ENCODE peak calls at places on chromosome 15, in ten cellular contexts. T is adrenal gland, Z is cardiac muscle cell, B is OCI-LY7, D is tibial artery, P is heart right ventricle, R is heart left ventricle, O is lower lobe of right lung, S is stomach, U is colonic mucosa. C is an unnamed sample. For H3K4me1, the result is how much of the 10 kb centered on the place peaks cover.

GRCh38 chr15:99708563-99708962 is 24.7 kb downstream of the LYSMD4 start:
- DNase-seq in D (peak), S (peak), Z (no peak), O (peak), T (peak), U (peak), R (peak), P (peak), B (no peak), C (no peak)

GRCh38 chr15:58526647-58527192 is 94.9 kb downstream of the LIPC start:
- DNase-seq in S (no peak), T (no peak), P (no peak), D (no peak), R (no peak), U (no peak), O (no peak), B (no peak), Z (no peak), C (no peak)

GRCh38 chr15:28998511-28998910 is 112.7 kb downstream of the APBA2 start:
- DNase-seq in O (no peak), P (no peak), D (no peak), T (no peak), S (no peak), B (no peak), U (no peak), R (no peak), Z (no peak), C (peak)

GRCh38 chr15:64251121-64251520 is 88.3 kb upstream of the PPIB start:
- DNase-seq in P (no peak), U (no peak), Z (no peak), D (no peak), O (no peak), R (no peak), B (no peak), S (no peak), T (no peak), C (no peak)

GRCh38 chr15:77985931-77986480 is 91.5 kb downstream of the TBC1D2B start:
- DNase-seq in P (no peak), S (no peak), U (no peak), R (no peak), O (no peak), T (no peak), B (no peak), Z (no peak), D (peak), C (no peak)

GRCh38 chr15:48396020-48396419 is 64.8 kb downstream of the DUT start:
- DNase-seq in O (no peak), Z (peak), S (no peak), D (no peak), P (no peak), T (no peak), R (no peak), B (no peak), U (no peak), C (no peak)

GRCh38 chr15:99410477-99410876 is 155.3 kb upstream of the MEF2A start:
- DNase-seq in R (no peak), P (no peak), U (no peak), S (no peak), O (no peak), Z (no peak), T (no peak), D (no peak), B (no peak), C (no peak)

GRCh38 chr15:49495993-49496747 is 73.1 kb downstream of the FGF7 start:
- DNase-seq in O (no peak), R (no peak), U (no peak), P (no peak), Z (no peak), B (no peak), D (no peak), S (no peak), T (no peak), C (no peak)

GRCh38 chr15:86915811-86916331 is 836.2 kb downstream of the AGBL1 start:
- DNase-seq in U (no peak), Z (peak), P (no peak), S (no peak), B (peak), T (peak), D (no peak), O (no peak), R (peak), C (peak)

GRCh38 chr15:79090487-79091203 is at the start of gene RASGRF1:
- DNase-seq in U (peak), R (no peak), P (no peak), Z (peak), O (no peak), T (no peak), B (no peak), S (no peak), D (peak), C (no peak)

GRCh38 chr15:42233107-42233506 is 25.0 kb upstream of the VPS39 start:
- DNase-seq in T (no peak), O (no peak), S (no peak), D (no peak), B (no peak), U (no peak), R (no peak), Z (no peak), P (no peak), C (no peak)

GRCh38 chr15:61032600-61033286 is 196.4 kb downstream of the RORA start:
- DNase-seq in R (no peak), T (no peak), B (no peak), Z (no peak), D (no peak), O (no peak), S (peak), P (no peak), U (peak), C (no peak)

GRCh38 chr15:64912926-64913325 is 1.2 kb downstream of the ANKDD1A start:
- DNase-seq in U (no peak), S (no peak), T (no peak), D (no peak), Z (no peak), B (no peak), O (no peak), P (no peak), R (no peak), C (no peak)

GRCh38 chr15:51869074-51869425 is 39.6 kb downstream of the TMOD3 start:
- DNase-seq in B (no peak), R (no peak), S (no peak), U (peak), Z (no peak), D (no peak), P (no peak), T (peak), O (no peak), C (no peak)

GRCh38 chr15:95957854-95958253 is 372.6 kb upstream of the NR2F2 start:
- DNase-seq in D (no peak), S (no peak), R (no peak), T (no peak), Z (no peak), U (no peak), O (no peak), B (no peak), P (no peak), C (no peak)

GRCh38 chr15:62853114-62853832 is 189.3 kb upstream of the TPM1 start:
- DNase-seq in B (no peak), S (no peak), Z (no peak), P (no peak), D (no peak), T (peak), O (no peak), R (no peak), U (no peak), C (no peak)

GRCh38 chr15:33810083-33810595 is 158.2 kb upstream of the CHRM5 start:
- DNase-seq in O (no peak), R (no peak), P (no peak), S (no peak), U (no peak), Z (no peak), D (no peak), B (no peak), T (no peak), C (no peak)

GRCh38 chr15:97461212-97461611 is 499.3 kb upstream of the ARRDC4 start:
- DNase-seq in S (no peak), P (no peak), O (no peak), U (no peak), Z (no peak), R (no peak), B (no peak), T (no peak), D (no peak), C (no peak)

GRCh38 chr15:78024141-78024567 is 53.4 kb downstream of the TBC1D2B start:
- DNase-seq in O (no peak), S (no peak), U (no peak), P (peak), D (peak), R (peak), T (no peak), B (no peak), Z (no peak), C (no peak)

GRCh38 chr15:61112231-61112630 is 116.9 kb downstream of the RORA start:
- DNase-seq in O (no peak), T (no peak), B (no peak), D (no peak), R (no peak), P (no peak), S (no peak), U (no peak), Z (peak), C (no peak)

GRCh38 chr15:28983432-28984311 is 97.9 kb downstream of the APBA2 start:
- DNase-seq in S (no peak), R (no peak), U (no peak), Z (no peak), T (no peak), D (no peak), B (peak), O (no peak), P (no peak), C (no peak)

GRCh38 chr15:62786123-62786825 is 256.3 kb upstream of the TPM1 start:
- DNase-seq in D (no peak), T (no peak), U (no peak), S (no peak), R (no peak), Z (no peak), B (no peak), P (no peak), O (no peak), C (no peak)

GRCh38 chr15:69798481-69799315 is 299.0 kb downstream of the TLE3 start:
- DNase-seq in U (no peak), B (no peak), D (peak), S (peak), O (no peak), T (no peak), Z (no peak), P (no peak), R (no peak), C (no peak)

GRCh38 chr15:36678308-36678707 is 98.9 kb downstream of the CDIN1 start:
- DNase-seq in R (no peak), B (no peak), Z (no peak), P (no peak), O (no peak), S (no peak), T (no peak), D (no peak), U (no peak), C (no peak)

GRCh38 chr15:60917469-60918130 is 311.5 kb downstream of the RORA start:
- DNase-seq in Z (no peak), O (no peak), T (peak), R (peak), U (peak), D (peak), S (peak), B (no peak), P (peak), C (no peak)

GRCh38 chr15:29698030-29698701 is 124.1 kb downstream of the TJP1 start:
- DNase-seq in D (no peak), O (no peak), U (no peak), B (no peak), T (no peak), S (no peak), P (no peak), R (no peak), Z (no peak), C (peak)

GRCh38 chr15:78208341-78208844 is 26.0 kb downstream of the ACSBG1 start:
- DNase-seq in B (no peak), D (no peak), T (no peak), O (no peak), R (no peak), U (no peak), S (peak), Z (no peak), P (no peak), C (no peak)

GRCh38 chr15:29570931-29571727 is 251.1 kb downstream of the TJP1 start:
- DNase-seq in U (peak), O (no peak), D (no peak), R (no peak), Z (peak), S (no peak), B (no peak), T (no peak), P (no peak), C (peak)

GRCh38 chr15:68601206-68602197 is 22.7 kb downstream of the CORO2B start:
- DNase-seq in T (no peak), D (no peak), U (no peak), S (no peak), B (no peak), Z (no peak), R (peak), O (no peak), P (no peak), C (no peak)

GRCh38 chr15:68598171-68599152 is 19.7 kb downstream of the CORO2B start:
- DNase-seq in B (no peak), T (no peak), R (peak), O (no peak), S (no peak), D (no peak), U (no peak), Z (peak), P (no peak), C (no peak)

GRCh38 chr15:68597581-68597980 is 18.8 kb downstream of the CORO2B start:
- DNase-seq in S (no peak), U (no peak), T (no peak), O (no peak), B (no peak), R (peak), D (no peak), Z (no peak), P (no peak), C (no peak)

GRCh38 chr15:68599560-68600071 is 20.8 kb downstream of the CORO2B start:
- DNase-seq in U (no peak), B (peak), D (no peak), O (no peak), T (peak), P (no peak), Z (peak), S (no peak), R (peak), C (no peak)

DNA sequence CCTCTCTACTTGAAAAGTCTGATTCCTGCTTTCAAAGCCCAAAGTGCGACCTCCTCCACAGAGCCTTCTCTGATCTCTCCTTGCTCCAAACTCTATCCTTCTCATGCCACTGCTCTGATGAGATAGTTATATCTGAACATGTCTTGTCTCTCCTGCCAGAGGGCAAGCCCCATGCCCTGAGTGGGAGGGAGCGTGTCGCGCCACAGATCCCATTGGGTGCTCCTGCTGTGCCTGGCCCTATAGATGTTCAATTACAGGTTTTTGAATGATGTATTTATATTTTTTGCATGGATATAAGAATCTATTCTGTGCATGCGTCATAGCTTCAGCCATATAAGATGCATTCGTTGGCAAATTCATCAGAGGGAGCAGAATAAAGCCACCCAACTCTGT is 20.4 kb downstream of the CORO2B start:
- DNase-seq in T (no peak), Z (no peak), U (no peak), R (no peak), O (no peak), D (no peak), S (no peak), P (no peak), B (no peak), C (no peak)
- H3K4me1 ChIP-seq in T (under half), Z (under half), U (under half), R (under half), O (under half), D (under half), S (under half), P (half or more), B (under half), C (under half)

DNA sequence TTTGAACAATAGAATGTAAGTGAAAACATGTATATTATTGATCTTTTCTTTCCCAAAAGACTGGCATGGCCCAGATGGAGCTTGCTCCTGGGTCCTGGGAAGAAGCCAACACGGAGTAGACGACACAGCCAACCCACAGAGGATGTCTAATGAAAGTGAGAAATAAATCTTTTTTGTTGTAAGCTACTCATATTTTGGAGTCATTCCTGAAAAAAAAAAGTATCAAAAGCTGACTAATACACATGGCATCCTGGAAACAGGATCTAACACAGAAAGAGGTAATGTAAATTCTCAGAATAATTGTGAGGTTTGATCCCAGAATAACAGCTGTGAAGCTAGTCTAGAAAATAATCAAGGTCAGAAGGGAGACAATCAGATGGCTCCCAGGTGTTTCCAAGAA is 12.6 kb upstream of the FRMD5 start:
- DNase-seq in D (no peak), R (no peak), T (peak), P (no peak), S (no peak), U (no peak), O (no peak), Z (no peak), B (no peak), C (no peak)
- H3K4me3 ChIP-seq in D (no peak), R (no peak), T (no peak), P (no peak), S (no peak), U (no peak), O (no peak), Z (no peak), B (no peak), C (no peak)

GRCh38 chr15:25667829-25668228 is 195.3 kb downstream of the ATP10A start:
- DNase-seq in Z (no peak), O (no peak), T (no peak), U (no peak), R (no peak), B (no peak), D (no peak), P (no peak), S (no peak), C (no peak)

GRCh38 chr15:25668236-25668635 is 194.9 kb downstream of the ATP10A start:
- DNase-seq in O (no peak), P (no peak), U (no peak), D (no peak), B (no peak), S (no peak), T (no peak), R (no peak), Z (no peak), C (no peak)

GRCh38 chr15:25671132-25671531 is 192.0 kb downstream of the ATP10A start:
- DNase-seq in U (no peak), B (no peak), T (no peak), P (no peak), S (no peak), R (no peak), D (peak), Z (peak), O (no peak), C (no peak)

GRCh38 chr15:25668901-25669300 is 194.2 kb downstream of the ATP10A start:
- DNase-seq in T (no peak), P (no peak), D (no peak), S (no peak), Z (no peak), O (no peak), U (no peak), R (no peak), B (no peak), C (no peak)

DNA sequence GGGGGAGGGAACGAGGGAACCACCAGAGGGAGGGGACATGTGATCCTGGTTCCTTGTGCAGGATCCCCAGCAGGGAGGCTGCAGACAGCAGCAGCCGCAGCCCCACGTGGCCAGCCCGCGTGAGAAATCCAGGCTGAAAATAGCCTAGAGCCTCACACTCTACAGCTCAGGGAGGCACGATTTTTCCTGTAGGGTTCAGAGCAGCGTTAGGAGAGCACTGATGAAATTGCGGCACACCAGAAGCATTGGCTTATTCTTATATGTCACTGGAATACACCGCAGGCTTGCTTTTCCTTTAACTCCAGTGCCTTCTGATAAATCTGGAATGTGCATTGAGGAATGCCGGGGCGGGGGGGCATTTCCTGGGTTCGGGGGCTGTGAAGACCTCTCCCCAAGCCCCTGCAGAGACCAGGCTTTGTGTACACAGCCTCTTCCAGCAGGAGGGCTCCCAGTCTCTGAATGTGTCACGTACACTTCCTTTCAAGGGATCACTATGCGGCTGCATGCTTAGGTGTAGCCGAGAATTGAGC is 193.0 kb downstream of the ATP10A start:
- DNase-seq in O (no peak), T (peak), B (no peak), U (peak), P (peak), D (peak), S (no peak), R (peak), Z (peak), C (no peak)
- TF ChIP-seq CTCF in O (no peak), T (no peak), B (no peak), U (no peak), P (no peak), D (peak), S (no peak), R (peak), Z (no peak), C (no peak)

GRCh38 chr15:44719293-44719999 is 8.1 kb downstream of the B2M start:
- DNase-seq in S (no peak), D (no peak), B (peak), U (peak), Z (no peak), R (no peak), T (no peak), P (no peak), O (no peak), C (no peak)

GRCh38 chr15:44718180-44718926 is 7.0 kb downstream of the B2M start:
- DNase-seq in O (no peak), S (no peak), Z (no peak), R (no peak), D (no peak), T (no peak), B (no peak), U (no peak), P (no peak), C (no peak)

GRCh38 chr15:44718927-44719292 is 7.6 kb downstream of the B2M start:
- DNase-seq in B (no peak), T (no peak), O (no peak), Z (no peak), D (no peak), R (no peak), S (no peak), U (no peak), P (no peak), C (no peak)

GRCh38 chr15:44720460-44721185 is 9.3 kb downstream of the B2M start:
- DNase-seq in P (no peak), R (no peak), Z (no peak), S (no peak), B (no peak), U (no peak), T (no peak), D (no peak), O (no peak), C (no peak)

DNA sequence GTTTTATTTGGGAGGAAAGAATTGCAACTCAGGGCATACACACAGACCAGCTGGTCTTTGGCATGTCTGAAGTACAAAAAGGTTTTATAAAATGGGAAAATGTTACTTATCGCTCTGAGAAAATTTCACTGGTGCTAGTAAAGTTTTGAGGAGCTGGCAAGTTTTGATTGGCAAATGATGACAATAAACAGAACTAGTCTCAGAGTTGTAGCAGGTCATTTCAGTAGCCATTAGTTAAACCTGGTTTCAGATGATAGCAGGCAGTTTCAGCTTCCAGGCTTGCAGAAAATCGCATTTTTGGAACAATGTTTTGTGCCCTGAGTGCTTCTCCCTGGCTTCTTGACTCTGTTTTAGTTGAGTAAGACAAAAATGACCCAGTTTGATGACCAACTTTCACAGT is 10.7 kb downstream of the B2M start:
- DNase-seq in O (no peak), P (no peak), T (no peak), R (no peak), U (no peak), D (no peak), S (no peak), Z (no peak), B (no peak), C (no peak)
- H3K4me1 ChIP-seq in O (half or more), P (under half), T (under half), R (under half), U (under half), D (under half), S (under half), Z (under half), B (half or more), C (under half)

GRCh38 chr15:80323285-80323684 is 71.3 kb upstream of the CTXND1 start:
- DNase-seq in P (no peak), O (no peak), R (no peak), S (no peak), U (no peak), Z (no peak), B (no peak), T (no peak), D (no peak), C (no peak)

GRCh38 chr15:80317389-80318169 is 65.6 kb upstream of the CTXND1 start:
- DNase-seq in R (peak), O (no peak), Z (no peak), S (no peak), U (no peak), B (no peak), D (no peak), T (peak), P (no peak), C (no peak)
- H3K4me3 ChIP-seq in R (no peak), O (no peak), Z (no peak), S (no peak), U (no peak), B (no peak), D (no peak), T (no peak), P (no peak), C (no peak)

GRCh38 chr15:44427756-44428724 is 611 bp downstream of the CTDSPL2 start:
- DNase-seq in D (peak), B (peak), U (peak), P (no peak), Z (peak), O (no peak), R (no peak), S (peak), T (no peak), C (peak)

GRCh38 chr15:44426975-44427755 is at the start of gene CTDSPL2:
- DNase-seq in T (peak), D (peak), S (peak), P (peak), B (peak), U (peak), R (peak), Z (peak), O (peak), C (peak)
- TF ChIP-seq CTCF in T (peak), D (peak), S (peak), P (peak), B (no peak), U (no peak), R (peak), Z (peak), O (peak), C (no peak)